ENCODE peak calls at places on chromosomes 2 and 18, in four cellular contexts. L is tibial nerve, I is BJ, J is fibroblast of lung. O is an unnamed sample.

GRCh38 chr2:68187329-68187728 is 29.6 kb downstream of the PNO1 start:
- DNase-seq in L (no peak), I (no peak), J (no peak), O (no peak)

GRCh38 chr2:185857676-185858075 is 119.1 kb downstream of the FSIP2 start:
- DNase-seq in L (no peak), I (no peak), J (peak; percentile 35), O (no peak)

GRCh38 chr2:104733544-104733943 is 120.4 kb upstream of the POU3F3 start:
- DNase-seq in L (no peak), I (no peak), J (no peak), O (no peak)

GRCh38 chr2:227376911-227377396 is 2.2 kb downstream of the TM4SF20 start:
- DNase-seq in L (no peak), I (no peak), J (peak; percentile 38), O (peak; percentile 38)

GRCh38 chr2:186274936-186275575 is 211.0 kb upstream of the ZC3H15 start:
- DNase-seq in L (no peak), I (peak; percentile 28), J (peak; percentile 91), O (no peak)

GRCh38 chr18:24500766-24501165 is 40.3 kb downstream of the HRH4 start:
- DNase-seq in L (no peak), I (no peak), J (no peak), O (no peak)

GRCh38 chr2:22450831-22451230 is 934.1 kb upstream of the KLHL29 start:
- DNase-seq in L (no peak), I (no peak), J (no peak), O (no peak)

GRCh38 chr2:118539290-118539689 is 308.2 kb downstream of the EN1 start:
- DNase-seq in L (no peak), I (no peak), J (peak; percentile 44), O (no peak)

GRCh38 chr2:129936334-129936934 is 43.0 kb upstream of the RAB6C start:
- DNase-seq in L (no peak), I (no peak), J (no peak), O (no peak)

GRCh38 chr2:102387763-102388546 is 32.4 kb downstream of the IL18R1 start:
- DNase-seq in L (no peak), I (no peak), J (no peak), O (no peak)

GRCh38 chr2:232207174-232207573 is 171.4 kb upstream of the ALPP start:
- DNase-seq in L (no peak), I (no peak), J (peak; percentile 57), O (no peak)

GRCh38 chr2:70241338-70241737 is 7.1 kb downstream of the TIA1 start:
- DNase-seq in L (no peak), I (no peak), J (peak; percentile 11), O (no peak)

DNA sequence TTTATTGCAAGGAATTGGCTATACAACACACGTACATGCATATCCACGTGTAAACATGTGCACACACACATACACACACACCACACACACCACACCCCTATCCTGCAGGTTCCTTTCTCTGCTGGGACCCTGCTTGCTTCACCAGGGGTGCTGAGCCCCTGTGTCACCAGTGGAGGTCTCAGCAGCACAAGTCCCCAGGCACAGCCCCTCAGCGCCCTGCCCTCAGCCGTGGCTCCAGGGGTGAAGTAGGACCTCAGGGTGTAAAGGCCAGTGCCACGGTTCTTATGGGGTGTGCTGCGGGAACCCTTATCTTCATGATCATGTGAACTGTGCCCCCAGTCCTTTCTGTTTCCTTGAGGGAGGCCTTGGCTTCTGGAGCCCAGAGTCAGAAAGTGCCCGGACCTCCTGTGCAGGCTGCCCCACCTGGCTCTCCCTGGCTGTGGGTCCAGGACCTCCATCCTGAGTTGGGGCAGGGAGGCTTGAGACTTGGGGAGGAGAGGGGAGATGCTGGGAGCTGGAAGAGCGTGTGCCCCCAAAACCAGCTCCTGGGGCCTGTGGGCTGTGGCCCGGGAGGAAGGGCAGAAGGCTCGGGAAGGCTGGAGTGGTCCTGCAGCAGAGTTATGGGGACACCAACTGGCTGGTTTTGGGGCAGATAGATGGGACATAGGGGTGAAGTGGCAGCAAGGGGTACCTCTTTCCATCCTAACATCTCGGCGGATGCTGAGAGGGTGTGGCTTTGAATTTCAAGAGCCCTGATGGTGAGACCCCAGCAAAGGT is 20.3 kb upstream of the KLF11 start:
- DNase-seq in L (no peak), I (no peak), J (no peak), O (no peak)
- TF ChIP-seq CTCF in L (no peak), I (peak; percentile 3), J (no peak), O (no peak)

DNA sequence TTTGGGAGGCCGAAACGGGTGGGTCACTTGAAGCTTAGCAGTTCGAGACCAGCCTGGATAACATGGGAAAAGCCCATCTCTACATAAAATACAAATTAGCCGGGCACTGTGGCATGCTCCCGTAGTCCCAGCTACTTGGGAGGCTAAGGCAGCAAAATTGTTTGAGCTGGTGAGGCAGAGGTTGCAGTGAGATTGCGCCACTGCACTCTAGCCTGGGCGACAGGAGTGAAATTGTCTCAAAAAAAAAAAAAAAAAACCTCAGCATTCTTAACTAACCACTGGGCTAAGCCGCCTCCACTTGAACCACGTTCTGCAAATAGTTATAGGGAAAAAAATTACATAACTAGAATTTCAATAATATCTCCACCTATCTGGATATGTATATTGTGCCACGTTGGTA is 2.3 kb downstream of the FOXI3 start:
- DNase-seq in L (no peak), I (no peak), J (no peak), O (no peak)
- H3K4me3 ChIP-seq in L (no peak overlapping the region), I (no peak overlapping the region), J (no peak overlapping the region), O (no peak overlapping the region)

GRCh38 chr2:2656046-2656715 is 325.1 kb upstream of the MYT1L start:
- DNase-seq in L (no peak), I (no peak), J (no peak), O (no peak)
- TF ChIP-seq CTCF in L (no peak), I (no peak), J (no peak), O (no peak)

GRCh38 chr2:164560902-164561301 is 60.4 kb downstream of the GRB14 start:
- DNase-seq in L (no peak), I (no peak), J (no peak), O (no peak)
- H3K4me3 ChIP-seq in L (no peak overlapping the region), I (no peak overlapping the region), J (no peak overlapping the region), O (no peak overlapping the region)